ENCODE peak calls at places on chromosomes 6 and 20, in seven cellular contexts. C, K, Y, E, R, G and S are unnamed samples.

GRCh38 chr20:50666709-50667310 is 24.5 kb downstream of the RIPOR3 start:
- DNase-seq in C (no peak), G (no peak), K (no peak), R (no peak), E (no peak), Y (no peak), S (no peak)

GRCh38 chr20:38723982-38724602 is at the start of gene SLC32A1:
- DNase-seq in Y (no peak), C (no peak), K (no peak), E (no peak), R (no peak), G (no peak), S (no peak)

GRCh38 chr20:48897298-48898044 is 24.0 kb upstream of the ARFGEF2 start:
- DNase-seq in R (no peak), E (peak; percentile 52), K (no peak), C (no peak), G (no peak), Y (no peak), S (no peak)

GRCh38 chr20:57222631-57222950 is 43.9 kb downstream of the BMP7 start:
- DNase-seq in R (no peak), Y (no peak), K (no peak), E (no peak), G (no peak), C (no peak), S (no peak)

GRCh38 chr6:160141001-160141726 is 19.5 kb downstream of the SLC22A1 start:
- DNase-seq in Y (no peak), E (peak; percentile 73), R (no peak), G (no peak), K (no peak), C (no peak), S (no peak)

GRCh38 chr20:41174782-41175181 is 37.4 kb downstream of the PLCG1 start:
- DNase-seq in E (no peak), C (peak; percentile 2), Y (no peak), G (no peak), K (no peak), R (no peak), S (no peak)

GRCh38 chr6:37105782-37106137 is 64.2 kb upstream of the PIM1 start:
- DNase-seq in K (no peak), Y (no peak), E (no peak), R (no peak), C (no peak), G (no peak), S (no peak)

GRCh38 chr6:85747093-85747492 is 104.4 kb upstream of the SYNCRIP start:
- DNase-seq in G (no peak), R (no peak), Y (no peak), K (no peak), C (no peak), E (no peak), S (no peak)

GRCh38 chr20:45061244-45061643 is 39.7 kb downstream of the KCNS1 start:
- DNase-seq in R (no peak), Y (no peak), G (no peak), K (no peak), C (no peak), E (peak; percentile 72), S (no peak)

GRCh38 chr6:140311146-140311545 is 936.7 kb upstream of the CITED2 start:
- DNase-seq in R (no peak), Y (no peak), G (no peak), K (no peak), E (peak; percentile 4), C (no peak), S (no peak)

GRCh38 chr6:30599625-30600324 is 17.3 kb downstream of the PPP1R10 start:
- DNase-seq in G (no peak), Y (no peak), R (no peak), C (no peak), E (no peak), K (peak; percentile 19), S (no peak)

GRCh38 chr6:29764422-29765196 is 41.4 kb downstream of the HLA-F start:
- DNase-seq in K (no peak), G (no peak), E (no peak), Y (no peak), R (no peak), C (no peak), S (no peak)

GRCh38 chr6:85920782-85921181 is 278.1 kb upstream of the SYNCRIP start:
- DNase-seq in K (no peak), Y (no peak), C (no peak), R (no peak), E (no peak), G (no peak), S (no peak)